ENCODE peak calls at places on chromosomes 5 and 9, in nine cellular contexts. S is bronchial epithelial cell; Z is stimulated activated CD8-positive, alpha-beta memory T cell treated with anti-CD3 and anti-CD28 coated beads, Interleukin-4, amount 100 ng/mL, for 24 hours; U is left lobe of liver; T is stimulated activated CD4-positive, alpha-beta T cell treated with anti-CD3 and anti-CD28 coated beads, Interleukin-4, amount 100 ng/mL, for 4 hours; K is AG04450; D is A172; O is iris pigment epithelial cell; M is amniotic stem cell. X is an unnamed sample.

GRCh38 chr9:111431684-111432083 is 52.5 kb downstream of the ECPAS start:
- DNase-seq in S (no peak), Z (no peak), U (no peak), T (no peak), K (no peak), D (no peak), O (peak; percentile 83), M (no peak), X (no peak)

GRCh38 chr5:170430871-170431437 is 41.8 kb upstream of the KCNMB1 start:
- DNase-seq in S (no peak), Z (no peak), U (no peak), T (no peak), K (no peak), D (no peak), O (no peak), M (no peak), X (no peak)

GRCh38 chr5:135234242-135235000 is 164.6 kb downstream of the MACROH2A1 start:
- DNase-seq in S (no peak), Z (no peak), U (no peak), T (no peak), K (no peak), D (no peak), O (no peak), M (no peak), X (no peak)

GRCh38 chr9:96129698-96130097 is 172.3 kb downstream of the HSD17B3 start:
- DNase-seq in S (no peak), Z (no peak), U (no peak), T (no peak), K (no peak), D (no peak), O (no peak), M (no peak), X (no peak)

GRCh38 chr9:89808801-89809200 is 204.0 kb downstream of the GADD45G start:
- DNase-seq in S (no peak), Z (no peak), U (no peak), T (no peak), K (no peak), D (no peak), O (peak; percentile 20), M (no peak), X (no peak)

GRCh38 chr5:58043607-58043945 is 416.3 kb downstream of the PLK2 start:
- DNase-seq in S (no peak), Z (no peak), U (no peak), T (no peak), K (no peak), D (no peak), O (no peak), M (no peak), X (no peak)

GRCh38 chr5:87411586-87412416 is 929 bp downstream of the CCNH start:
- DNase-seq in S (peak; percentile 33), Z (no peak), U (peak; percentile 48), T (peak; percentile 12), K (no peak), D (peak; percentile 35), O (peak; percentile 47), M (no peak), X (no peak)

GRCh38 chr9:122226142-122226757 is 2.5 kb downstream of the LHX6 start:
- DNase-seq in S (no peak), Z (no peak), U (no peak), T (no peak), K (no peak), D (no peak), O (no peak), M (no peak), X (no peak)

GRCh38 chr5:128395073-128395472 is 143.0 kb downstream of the FBN2 start:
- DNase-seq in S (peak; percentile 14), Z (no peak), U (no peak), T (no peak), K (no peak), D (peak; percentile 18), O (peak; percentile 49), M (no peak), X (no peak)

GRCh38 chr9:4814913-4815312 is 22.2 kb downstream of the RCL1 start:
- DNase-seq in S (no peak), Z (no peak), U (no peak), T (no peak), K (no peak), D (no peak), O (no peak), M (no peak), X (no peak)

GRCh38 chr5:105544300-105544699 is 1981.7 kb upstream of the NUDT12 start:
- DNase-seq in S (no peak), Z (no peak), U (no peak), T (no peak), K (no peak), D (no peak), O (no peak), M (no peak), X (no peak)

X was measured in HFF-Myc.